ENCODE peak calls at places on chromosomes 4 and X, in seven cellular contexts. One of them, this sample, is unnamed.

GRCh38 chr4:4474496-4474895 is 67.4 kb downstream of the STX18 start:
- DNase-seq in neural progenitor cell: no peak
- DNase-seq in BJ: no peak
- DNase-seq in left ventricle myocardium inferior: no peak
- DNase-seq in tibial nerve: no peak
- DNase-seq in GM23338: no peak
- DNase-seq in neuronal stem cell: no peak
- DNase-seq in this sample: no peak

GRCh38 chr4:80370635-80371034 is 35.1 kb downstream of the CFAP299 start:
- DNase-seq in left ventricle myocardium inferior: no peak
- DNase-seq in tibial nerve: no peak
- DNase-seq in BJ: no peak
- DNase-seq in neural progenitor cell: no peak
- DNase-seq in GM23338: no peak
- DNase-seq in neuronal stem cell: no peak
- DNase-seq in this sample: no peak

GRCh38 chrX:72208126-72208525 is 26.6 kb downstream of the PIN4 start:
- DNase-seq in left ventricle myocardium inferior: no peak
- DNase-seq in neuronal stem cell: no peak
- DNase-seq in tibial nerve: no peak
- DNase-seq in neural progenitor cell: no peak
- DNase-seq in GM23338: no peak
- DNase-seq in BJ: no peak
- DNase-seq in this sample: no peak

GRCh38 chrX:21766101-21766500 is 8.2 kb upstream of the SMPX start:
- DNase-seq in BJ: no peak
- DNase-seq in GM23338: no peak
- DNase-seq in neuronal stem cell: no peak
- DNase-seq in neural progenitor cell: no peak
- DNase-seq in tibial nerve: no peak
- DNase-seq in left ventricle myocardium inferior: no peak
- DNase-seq in this sample: no peak

GRCh38 chr4:11765849-11766453 is 337.3 kb upstream of the HS3ST1 start:
- DNase-seq in left ventricle myocardium inferior: no peak
- DNase-seq in BJ: no peak
- DNase-seq in neuronal stem cell: peak; percentile 33
- DNase-seq in GM23338: peak; percentile 78
- DNase-seq in tibial nerve: no peak
- DNase-seq in neural progenitor cell: peak; percentile 64
- DNase-seq in this sample: peak; percentile 47

GRCh38 chrX:11944486-11944885 is 186.4 kb downstream of the MSL3 start:
- DNase-seq in BJ: no peak
- DNase-seq in neuronal stem cell: peak; percentile 5
- DNase-seq in neural progenitor cell: peak; percentile 57
- DNase-seq in left ventricle myocardium inferior: no peak
- DNase-seq in tibial nerve: no peak
- DNase-seq in GM23338: peak; percentile 74
- DNase-seq in this sample: peak; percentile 67

GRCh38 chr4:165208741-165209388 is 1.5 kb downstream of the KLHL2 start:
- DNase-seq in neuronal stem cell: no peak
- DNase-seq in tibial nerve: no peak
- DNase-seq in neural progenitor cell: no peak
- DNase-seq in left ventricle myocardium inferior: no peak
- DNase-seq in BJ: no peak
- DNase-seq in GM23338: no peak
- DNase-seq in this sample: no peak

GRCh38 chrX:6550999-6551398 is 16.1 kb upstream of the VCX3A start:
- DNase-seq in tibial nerve: no peak
- DNase-seq in neural progenitor cell: no peak
- DNase-seq in GM23338: no peak
- DNase-seq in left ventricle myocardium inferior: no peak
- DNase-seq in BJ: no peak
- DNase-seq in neuronal stem cell: no peak
- DNase-seq in this sample: no peak

GRCh38 chr4:40912455-40913055 is 162.8 kb downstream of the NSUN7 start:
- DNase-seq in BJ: no peak
- DNase-seq in tibial nerve: no peak
- DNase-seq in neural progenitor cell: no peak
- DNase-seq in neuronal stem cell: no peak
- DNase-seq in GM23338: no peak
- DNase-seq in left ventricle myocardium inferior: no peak
- DNase-seq in this sample: no peak

GRCh38 chrX:150227321-150227860 is 135.7 kb upstream of the MAMLD1 start:
- DNase-seq in tibial nerve: no peak
- DNase-seq in left ventricle myocardium inferior: no peak
- DNase-seq in GM23338: no peak
- DNase-seq in neural progenitor cell: no peak
- DNase-seq in neuronal stem cell: no peak
- DNase-seq in BJ: no peak
- DNase-seq in this sample: no peak

GRCh38 chrX:153336128-153336894 is 2.4 kb downstream of the ZNF275 start:
- DNase-seq in tibial nerve: no peak
- DNase-seq in BJ: no peak
- DNase-seq in neural progenitor cell: no peak
- DNase-seq in neuronal stem cell: no peak
- DNase-seq in left ventricle myocardium inferior: no peak
- DNase-seq in GM23338: no peak
- DNase-seq in this sample: no peak

GRCh38 chrX:8748855-8749254 is 16.9 kb upstream of the ANOS1 start:
- DNase-seq in left ventricle myocardium inferior: no peak
- DNase-seq in tibial nerve: no peak
- DNase-seq in neural progenitor cell: peak; percentile 43
- DNase-seq in BJ: no peak
- DNase-seq in neuronal stem cell: no peak
- DNase-seq in GM23338: peak; percentile 59
- DNase-seq in this sample: peak; percentile 52

GRCh38 chr4:153159728-153160221 is 44.5 kb upstream of the TRIM2 start:
- DNase-seq in neuronal stem cell: no peak
- DNase-seq in BJ: peak; percentile 91
- DNase-seq in GM23338: no peak
- DNase-seq in left ventricle myocardium inferior: no peak
- DNase-seq in neural progenitor cell: no peak
- DNase-seq in tibial nerve: no peak
- DNase-seq in this sample: no peak

GRCh38 chrX:24266996-24267395 is 46.9 kb downstream of the SUPT20HL2 start:
- DNase-seq in GM23338: no peak
- DNase-seq in left ventricle myocardium inferior: no peak
- DNase-seq in neuronal stem cell: no peak
- DNase-seq in neural progenitor cell: no peak
- DNase-seq in tibial nerve: no peak
- DNase-seq in BJ: no peak
- DNase-seq in this sample: no peak

GRCh38 chrX:154462396-154462795 is 4.3 kb downstream of the PLXNA3 start:
- DNase-seq in tibial nerve: no peak
- DNase-seq in BJ: no peak
- DNase-seq in neuronal stem cell: no peak
- DNase-seq in GM23338: no peak
- DNase-seq in neural progenitor cell: no peak
- DNase-seq in left ventricle myocardium inferior: no peak
- DNase-seq in this sample: no peak

GRCh38 chrX:136768469-136769084 is 12.2 kb downstream of the ARHGEF6 start:
- DNase-seq in BJ: peak; percentile 61
- DNase-seq in neural progenitor cell: no peak
- DNase-seq in GM23338: no peak
- DNase-seq in tibial nerve: no peak
- DNase-seq in neuronal stem cell: no peak
- DNase-seq in left ventricle myocardium inferior: peak; percentile 22
- DNase-seq in this sample: peak; percentile 49

GRCh38 chrX:129359269-129359668 is 164.0 kb downstream of the SMARCA1 start:
- DNase-seq in neural progenitor cell: no peak
- DNase-seq in neuronal stem cell: no peak
- DNase-seq in BJ: no peak
- DNase-seq in GM23338: no peak
- DNase-seq in tibial nerve: no peak
- DNase-seq in left ventricle myocardium inferior: no peak
- DNase-seq in this sample: no peak

GRCh38 chrX:124507276-124507675 is 160.9 kb downstream of the SH2D1A start:
- DNase-seq in neural progenitor cell: no peak
- DNase-seq in neuronal stem cell: no peak
- DNase-seq in GM23338: no peak
- DNase-seq in BJ: no peak
- DNase-seq in left ventricle myocardium inferior: no peak
- DNase-seq in tibial nerve: no peak
- DNase-seq in this sample: no peak

GRCh38 chr4:105473340-105474109 is at the start of gene PPA2:
- DNase-seq in GM23338: peak; percentile 85
- DNase-seq in neuronal stem cell: peak; percentile 74
- DNase-seq in left ventricle myocardium inferior: peak; percentile 90
- DNase-seq in tibial nerve: peak; percentile 76
- DNase-seq in neural progenitor cell: peak; percentile 94
- DNase-seq in BJ: peak; percentile 33
- DNase-seq in this sample: peak; percentile 70

GRCh38 chrX:68415289-68415688 is 18.0 kb downstream of the OPHN1 start:
- DNase-seq in BJ: no peak
- DNase-seq in neural progenitor cell: no peak
- DNase-seq in tibial nerve: peak; percentile 33
- DNase-seq in left ventricle myocardium inferior: peak; percentile 46
- DNase-seq in neuronal stem cell: no peak
- DNase-seq in GM23338: no peak
- DNase-seq in this sample: no peak

GRCh38 chr4:6447561-6448290 is 24.7 kb downstream of the PPP2R2C start:
- DNase-seq in BJ: no peak
- DNase-seq in GM23338: no peak
- DNase-seq in neuronal stem cell: no peak
- DNase-seq in neural progenitor cell: no peak
- DNase-seq in left ventricle myocardium inferior: no peak
- DNase-seq in tibial nerve: no peak
- DNase-seq in this sample: no peak

GRCh38 chr4:179110356-179110755 is 1668.1 kb upstream of the AGA start:
- DNase-seq in tibial nerve: no peak
- DNase-seq in GM23338: no peak
- DNase-seq in left ventricle myocardium inferior: no peak
- DNase-seq in BJ: no peak
- DNase-seq in neuronal stem cell: no peak
- DNase-seq in neural progenitor cell: no peak
- DNase-seq in this sample: no peak

GRCh38 chr4:123399638-123400358 is 3.2 kb downstream of the SPRY1 start:
- DNase-seq in GM23338: no peak
- DNase-seq in left ventricle myocardium inferior: no peak
- DNase-seq in neuronal stem cell: no peak
- DNase-seq in BJ: no peak
- DNase-seq in tibial nerve: no peak
- DNase-seq in neural progenitor cell: peak; percentile 18
- DNase-seq in this sample: no peak

GRCh38 chrX:82648062-82648461 is 860.0 kb upstream of the POU3F4 start:
- DNase-seq in BJ: no peak
- DNase-seq in neural progenitor cell: no peak
- DNase-seq in neuronal stem cell: no peak
- DNase-seq in tibial nerve: no peak
- DNase-seq in GM23338: no peak
- DNase-seq in left ventricle myocardium inferior: no peak
- DNase-seq in this sample: no peak

DNA sequence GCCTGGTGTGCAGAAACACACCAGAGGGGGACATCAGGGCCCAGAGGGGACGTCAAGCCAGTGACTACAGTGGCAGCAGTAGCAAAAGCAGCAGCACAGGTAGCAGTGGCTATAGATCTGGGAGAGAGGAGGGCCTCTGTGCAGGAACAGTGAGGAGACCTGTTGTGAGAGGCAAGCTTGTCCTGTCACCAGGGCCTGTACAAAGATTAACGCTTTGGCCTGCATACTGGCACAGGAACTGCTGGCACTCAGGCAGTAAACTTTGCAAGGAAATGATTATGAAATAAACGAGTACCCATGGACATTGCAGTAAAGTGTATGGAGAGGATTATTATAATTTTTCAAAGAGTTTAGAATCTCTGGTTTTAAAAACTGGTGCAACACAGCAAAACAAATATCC is 5.5 kb upstream of the PHF8 start:
- DNase-seq in neuronal stem cell: no peak
- DNase-seq in neural progenitor cell: no peak
- DNase-seq in tibial nerve: no peak
- DNase-seq in BJ: no peak
- DNase-seq in left ventricle myocardium inferior: no peak
- DNase-seq in GM23338: no peak
- DNase-seq in this sample: no peak
- H3K36me3 ChIP-seq in neuronal stem cell: no peaks in the 10 kb centered on the region
- H3K36me3 ChIP-seq in neural progenitor cell: no peaks in the 10 kb centered on the region
- H3K36me3 ChIP-seq in tibial nerve: no peaks in the 10 kb centered on the region
- H3K36me3 ChIP-seq in BJ: no peaks in the 10 kb centered on the region
- H3K36me3 ChIP-seq in left ventricle myocardium inferior: no peaks in the 10 kb centered on the region
- H3K36me3 ChIP-seq in GM23338: no peaks in the 10 kb centered on the region
- H3K36me3 ChIP-seq in this sample: no peaks in the 10 kb centered on the region

GRCh38 chr4:39731908-39732307 is 34.0 kb downstream of the UBE2K start:
- DNase-seq in BJ: no peak
- DNase-seq in GM23338: no peak
- DNase-seq in neural progenitor cell: no peak
- DNase-seq in neuronal stem cell: no peak
- DNase-seq in left ventricle myocardium inferior: no peak
- DNase-seq in tibial nerve: no peak
- DNase-seq in this sample: no peak

GRCh38 chr4:39729557-39729956 is 31.6 kb downstream of the UBE2K start:
- DNase-seq in BJ: no peak
- DNase-seq in GM23338: no peak
- DNase-seq in tibial nerve: no peak
- DNase-seq in neuronal stem cell: no peak
- DNase-seq in left ventricle myocardium inferior: no peak
- DNase-seq in neural progenitor cell: no peak
- DNase-seq in this sample: no peak

GRCh38 chr4:39732728-39733127 is 34.8 kb downstream of the UBE2K start:
- DNase-seq in tibial nerve: no peak
- DNase-seq in BJ: peak; percentile 31
- DNase-seq in neural progenitor cell: no peak
- DNase-seq in neuronal stem cell: no peak
- DNase-seq in left ventricle myocardium inferior: no peak
- DNase-seq in GM23338: no peak
- DNase-seq in this sample: no peak

GRCh38 chr4:39730067-39730466 is 32.1 kb downstream of the UBE2K start:
- DNase-seq in tibial nerve: no peak
- DNase-seq in neuronal stem cell: no peak
- DNase-seq in BJ: no peak
- DNase-seq in left ventricle myocardium inferior: no peak
- DNase-seq in GM23338: no peak
- DNase-seq in neural progenitor cell: no peak
- DNase-seq in this sample: no peak
- H3K36me3 ChIP-seq in tibial nerve: no peaks in the 10 kb centered on the region
- H3K36me3 ChIP-seq in neuronal stem cell: peaks cover 39% of the 10 kb centered on the region
- H3K36me3 ChIP-seq in BJ: no peaks in the 10 kb centered on the region
- H3K36me3 ChIP-seq in left ventricle myocardium inferior: peaks cover 4% of the 10 kb centered on the region
- H3K36me3 ChIP-seq in GM23338: no peaks in the 10 kb centered on the region
- H3K36me3 ChIP-seq in neural progenitor cell: no peaks in the 10 kb centered on the region
- H3K36me3 ChIP-seq in this sample: no peaks in the 10 kb centered on the region

DNA sequence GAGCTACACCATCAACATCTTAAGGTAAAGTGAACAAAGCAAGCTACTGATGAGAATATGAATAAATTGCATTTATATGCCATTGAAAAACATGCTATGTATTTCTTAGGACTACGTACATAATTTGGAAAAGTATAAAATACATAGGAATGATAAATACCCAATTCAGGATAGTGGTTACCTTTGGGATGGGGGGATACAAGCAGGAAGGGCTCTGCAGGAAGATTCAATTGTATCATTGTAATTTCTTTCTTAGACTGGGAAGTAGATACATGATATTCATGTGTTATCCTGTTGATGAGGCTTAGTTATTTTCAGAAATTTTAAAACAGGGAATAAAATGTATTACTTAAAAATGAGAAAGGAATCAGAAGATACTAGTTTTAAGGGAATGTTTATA is 43.4 kb downstream of the TRAPPC11 start:
- DNase-seq in left ventricle myocardium inferior: no peak
- DNase-seq in neural progenitor cell: no peak
- DNase-seq in BJ: no peak
- DNase-seq in tibial nerve: no peak
- DNase-seq in GM23338: no peak
- DNase-seq in neuronal stem cell: no peak
- DNase-seq in this sample: no peak
- H3K36me3 ChIP-seq in left ventricle myocardium inferior: peaks cover 94% of the 10 kb centered on the region
- H3K36me3 ChIP-seq in neural progenitor cell: peaks cover 52% of the 10 kb centered on the region
- H3K36me3 ChIP-seq in BJ: peaks cover 8% of the 10 kb centered on the region
- H3K36me3 ChIP-seq in tibial nerve: no peaks in the 10 kb centered on the region
- H3K36me3 ChIP-seq in GM23338: peaks cover 41% of the 10 kb centered on the region
- H3K36me3 ChIP-seq in neuronal stem cell: peaks cover 92% of the 10 kb centered on the region
- H3K36me3 ChIP-seq in this sample: peaks cover 20% of the 10 kb centered on the region

GRCh38 chr4:122234686-122235085 is 82.6 kb downstream of the BLTP1 start:
- DNase-seq in GM23338: no peak
- DNase-seq in left ventricle myocardium inferior: no peak
- DNase-seq in neuronal stem cell: no peak
- DNase-seq in BJ: no peak
- DNase-seq in neural progenitor cell: no peak
- DNase-seq in tibial nerve: no peak
- DNase-seq in this sample: no peak
- H3K36me3 ChIP-seq in GM23338: no peaks in the 10 kb centered on the region
- H3K36me3 ChIP-seq in left ventricle myocardium inferior: peaks cover 62% of the 10 kb centered on the region
- H3K36me3 ChIP-seq in neuronal stem cell: peaks cover 52% of the 10 kb centered on the region
- H3K36me3 ChIP-seq in BJ: peaks cover 2% of the 10 kb centered on the region
- H3K36me3 ChIP-seq in neural progenitor cell: no peaks in the 10 kb centered on the region
- H3K36me3 ChIP-seq in tibial nerve: peaks cover 3% of the 10 kb centered on the region
- H3K36me3 ChIP-seq in this sample: peaks cover 2% of the 10 kb centered on the region